ENCODE peak calls at places on chromosomes 6 and 20, in six cellular contexts. H, T, E, O, P and L are unnamed samples.

GRCh38 chr6:139650941-139651340 is 276.5 kb upstream of the CITED2 start:
- DNase-seq in O (no peak), T (no peak), P (no peak), E (no peak), H (no peak), L (no peak)

GRCh38 chr6:148769304-148769968 is 22.6 kb downstream of the UST start:
- DNase-seq in P (no peak), T (no peak), E (no peak), O (no peak), H (no peak), L (no peak)

GRCh38 chr6:142694054-142694453 is 250.9 kb downstream of the HIVEP2 start:
- DNase-seq in O (no peak), T (no peak), P (no peak), E (peak; percentile 5), H (peak; percentile 61), L (peak; percentile 79)

GRCh38 chr6:50849781-50850180 is 31.1 kb downstream of the TFAP2B start:
- DNase-seq in P (no peak), H (no peak), O (no peak), E (no peak), T (no peak), L (no peak)

GRCh38 chr6:170205126-170205525 is 85.8 kb downstream of the DLL1 start:
- DNase-seq in T (no peak), P (peak; percentile 11), E (no peak), H (no peak), O (no peak), L (no peak)

GRCh38 chr6:108895591-108895990 is 47.4 kb downstream of the ARMC2 start:
- DNase-seq in E (peak; percentile 36), P (no peak), O (no peak), H (peak; percentile 66), T (no peak), L (no peak)

GRCh38 chr20:61373055-61373399 is 121.0 kb downstream of the CDH4 start:
- DNase-seq in H (no peak), T (no peak), O (no peak), P (no peak), E (no peak), L (no peak)

GRCh38 chr6:51479296-51479695 is 608.1 kb downstream of the PKHD1 start:
- DNase-seq in E (no peak), P (no peak), T (no peak), O (no peak), H (no peak), L (no peak)

GRCh38 chr6:116631379-116631990 is 15.2 kb downstream of the RSPH4A start:
- DNase-seq in T (no peak), H (no peak), O (no peak), P (no peak), E (no peak), L (no peak)

GRCh38 chr6:106084973-106085686 is 1.0 kb upstream of the PRDM1 start:
- DNase-seq in T (no peak), H (peak; percentile 73), P (no peak), E (peak; percentile 68), O (no peak), L (no peak)

GRCh38 chr20:38125157-38126056 is 39.7 kb downstream of the TGM2 start:
- DNase-seq in E (peak; percentile 58), P (peak; percentile 48), T (no peak), O (peak; percentile 91), H (peak; percentile 84), L (no peak)

GRCh38 chr20:8385247-8385646 is 253.2 kb downstream of the PLCB1 start:
- DNase-seq in E (peak; percentile 65), P (no peak), O (no peak), T (no peak), H (peak; percentile 82), L (no peak)

GRCh38 chr20:21796059-21796458 is 90.6 kb downstream of the PAX1 start:
- DNase-seq in T (no peak), O (no peak), H (no peak), E (no peak), P (no peak), L (no peak)

GRCh38 chr6:122869437-122870024 is 80.5 kb downstream of the SMPDL3A start:
- DNase-seq in O (no peak), E (peak; percentile 47), T (no peak), H (peak; percentile 78), P (no peak), L (no peak)

GRCh38 chr6:35972471-35972985 is 51.6 kb upstream of the SRPK1 start:
- DNase-seq in H (no peak), P (peak; percentile 52), T (no peak), O (no peak), E (no peak), L (no peak)

GRCh38 chr20:25336561-25337422 is 53.8 kb downstream of the ABHD12 start:
- DNase-seq in E (peak; percentile 35), O (no peak), H (peak; percentile 21), P (peak; percentile 57), T (no peak), L (no peak)

GRCh38 chr6:104595315-104595820 is 264.4 kb downstream of the HACE1 start:
- DNase-seq in E (no peak), T (no peak), P (no peak), H (no peak), O (no peak), L (no peak)

GRCh38 chr6:156423829-156424228 is 353.3 kb upstream of the ARID1B start:
- DNase-seq in E (no peak), P (no peak), O (no peak), T (peak; percentile 9), H (no peak), L (no peak)

GRCh38 chr6:16136086-16136485 is 7.2 kb downstream of the MYLIP start:
- DNase-seq in O (no peak), E (no peak), H (no peak), T (no peak), P (no peak), L (no peak)
- H3K4me3 ChIP-seq in O (peak overlapping the region; percentile 34), E (no peak overlapping the region), H (no peak overlapping the region), T (no peak overlapping the region), P (no peak overlapping the region), L (no peak overlapping the region)

GRCh38 chr20:3172126-3172932 is 1.0 kb downstream of the LZTS3 start:
- DNase-seq in H (no peak), T (no peak), P (no peak), E (no peak), O (peak; percentile 18), L (no peak)

GRCh38 chr20:3171391-3172125 is 1.8 kb downstream of the LZTS3 start:
- DNase-seq in E (no peak), P (no peak), O (peak; percentile 14), T (no peak), H (no peak), L (no peak)

GRCh38 chr20:3173582-3174441 is 463 bp upstream of the LZTS3 start:
- DNase-seq in P (peak; percentile 98), T (peak; percentile 84), O (peak; percentile 84), E (peak; percentile 63), H (peak; percentile 68), L (no peak)

GRCh38 chr20:3174442-3175263 is 1.3 kb upstream of the LZTS3 start:
- DNase-seq in P (no peak), E (peak; percentile 11), T (no peak), O (no peak), H (peak; percentile 57), L (no peak)

DNA sequence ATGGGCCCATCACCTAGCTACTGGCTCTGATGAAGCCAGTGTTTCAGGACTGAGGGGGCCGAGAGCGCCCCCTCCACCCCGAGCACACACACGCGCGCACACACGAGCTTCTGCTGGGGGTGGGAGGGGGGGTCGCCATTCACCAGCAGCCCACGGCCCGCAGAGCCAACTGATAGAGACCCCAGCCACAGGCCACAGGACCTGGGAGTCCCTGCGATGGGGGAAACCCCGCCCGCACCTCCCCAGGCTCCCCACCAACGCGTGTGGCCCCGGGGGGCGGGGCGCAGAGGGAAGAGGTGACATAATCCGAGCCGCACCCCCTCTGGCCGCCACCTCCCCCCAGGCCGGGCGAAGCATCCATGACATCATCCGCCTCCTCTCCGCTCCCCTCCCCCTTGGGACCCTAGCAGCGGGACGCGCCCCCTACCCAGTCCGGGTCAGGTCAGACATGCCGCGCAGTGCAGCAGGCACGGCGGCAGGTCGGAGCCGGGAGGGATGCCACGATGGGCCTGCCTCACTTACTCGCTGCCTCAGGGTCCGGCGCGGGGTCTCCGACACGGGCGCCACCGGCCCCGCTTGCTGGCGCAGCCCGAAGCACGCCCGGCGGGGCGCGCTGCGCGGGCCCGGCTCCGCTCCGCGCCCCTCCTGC is at the start of gene LZTS3:
- DNase-seq in O (peak; percentile 75), T (peak; percentile 77), P (peak; percentile 92), E (peak; percentile 39), H (peak; percentile 58), L (no peak)
- TF ChIP-seq CTCF in O (no peak), T (peak; percentile 17), P (no peak), E (no peak), H (no peak), L (no peak)

GRCh38 chr20:62950741-62951140 is 1.8 kb upstream of the SLC17A9 start:
- DNase-seq in T (no peak), H (no peak), O (no peak), E (no peak), P (no peak), L (no peak)

GRCh38 chr20:62953167-62953838 is 794 bp downstream of the SLC17A9 start:
- DNase-seq in T (peak; percentile 52), O (no peak), H (no peak), E (no peak), P (peak; percentile 68), L (no peak)

GRCh38 chr20:62951143-62951895 is 1.2 kb upstream of the SLC17A9 start:
- DNase-seq in E (no peak), T (no peak), O (no peak), P (no peak), H (no peak), L (no peak)

GRCh38 chr20:62952373-62953166 is at the start of gene SLC17A9:
- DNase-seq in O (peak; percentile 70), T (peak; percentile 90), P (peak; percentile 84), H (peak; percentile 36), E (peak; percentile 12), L (no peak)

GRCh38 chr20:62951896-62952372 is 575 bp upstream of the SLC17A9 start:
- DNase-seq in E (no peak), T (no peak), H (no peak), O (no peak), P (no peak), L (no peak)
- H3K4me3 ChIP-seq in E (peak overlapping the region; percentile 25), T (peak overlapping the region; percentile 91), H (no peak overlapping the region), O (peak overlapping the region; percentile 51), P (peak overlapping the region; percentile 39), L (peak overlapping the region; percentile 71)

GRCh38 chr20:10924628-10925266 is 250.9 kb upstream of the JAG1 start:
- DNase-seq in H (peak; percentile 73), O (no peak), P (no peak), E (peak; percentile 89), T (no peak), L (peak; percentile 88)
- TF ChIP-seq CTCF in H (no peak), O (no peak), P (no peak), E (no peak), T (no peak), L (no peak)

GRCh38 chr6:114083251-114083650 is 112.3 kb upstream of the HDAC2 start:
- DNase-seq in O (no peak), P (no peak), E (no peak), T (no peak), H (no peak), L (no peak)
- H3K4me3 ChIP-seq in O (no peak overlapping the region), P (no peak overlapping the region), E (no peak overlapping the region), T (no peak overlapping the region), H (no peak overlapping the region), L (no peak overlapping the region)

DNA sequence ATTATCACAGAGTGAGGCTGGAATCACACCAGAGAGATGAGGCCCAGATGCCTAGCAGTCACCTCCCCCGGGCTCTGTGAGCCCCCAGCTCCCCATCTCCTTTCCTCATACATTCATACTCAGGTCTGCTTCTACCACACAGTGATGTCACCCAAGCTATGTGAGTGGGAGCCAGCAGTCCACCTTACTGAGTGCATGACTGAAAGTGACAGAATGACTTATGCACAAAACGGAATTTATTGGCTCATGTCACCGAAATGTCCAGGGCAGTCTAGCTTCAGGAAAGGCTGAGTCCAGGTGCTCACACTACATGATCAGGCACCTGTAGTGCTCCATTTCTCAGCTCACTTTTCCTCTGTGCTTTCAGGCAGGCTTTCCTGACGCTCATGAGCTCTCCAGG is 36.7 kb upstream of the CCN6 start:
- DNase-seq in P (no peak), O (no peak), T (no peak), H (no peak), E (no peak), L (no peak)
- TF ChIP-seq CTCF in P (no peak), O (no peak), T (no peak), H (no peak), E (no peak), L (no peak)